ENCODE peak calls at places on chromosomes 6 and 20, in four cellular contexts. H is activated naive CD8-positive, alpha-beta T cell treated with anti-CD3 and anti-CD28 coated beads, Interleukin-2, amount 50 U/mL, for 24 hours; E is neuronal stem cell; Z is pancreas. N is an unnamed sample.
A peak's percentile ranks its signal among the peaks of the same experiment; 100 is the strongest.

GRCh38 chr6:52992980-52993379 is 2.1 kb downstream of the GSTA4 start:
- DNase-seq in H (no peak), E (no peak), Z (no peak), N (peak; percentile 71)

GRCh38 chr20:43749734-43750294 is 23.0 kb upstream of the GTSF1L start:
- DNase-seq in H (peak; percentile 96), E (peak; percentile 70), Z (peak; percentile 41), N (no peak)

GRCh38 chr6:32819729-32820128 is 2.9 kb upstream of the HLA-DOB start:
- DNase-seq in H (no peak), E (no peak), Z (no peak), N (peak; percentile 28)

GRCh38 chr20:51802170-51802745 is at the start of gene SALL4:
- DNase-seq in H (no peak), E (peak; percentile 92), Z (peak; percentile 37), N (no peak)

GRCh38 chr6:70531133-70531532 is 35.6 kb upstream of the SDHAF4 start:
- DNase-seq in H (no peak), E (no peak), Z (no peak), N (no peak)

GRCh38 chr6:149093643-149094042 is 223.9 kb upstream of the TAB2 start:
- DNase-seq in H (no peak), E (no peak), Z (no peak), N (no peak)

GRCh38 chr6:45369870-45370269 is 7.9 kb downstream of the SUPT3H start:
- DNase-seq in H (no peak), E (no peak), Z (no peak), N (no peak)

GRCh38 chr6:165383323-165383722 is 73.9 kb upstream of the C6orf118 start:
- DNase-seq in H (no peak), E (no peak), Z (no peak), N (no peak)

GRCh38 chr6:15776458-15776980 is 113.7 kb upstream of the DTNBP1 start:
- DNase-seq in H (peak; percentile 18), E (no peak), Z (no peak), N (no peak)

GRCh38 chr20:38083338-38084048 is 49.9 kb downstream of the RPRD1B start:
- DNase-seq in H (no peak), E (no peak), Z (no peak), N (no peak)

GRCh38 chr6:10154251-10154650 is 260.6 kb downstream of the TFAP2A start:
- DNase-seq in H (no peak), E (no peak), Z (no peak), N (no peak)

GRCh38 chr6:44162876-44163625 is 4.4 kb downstream of the CAPN11 start:
- DNase-seq in H (no peak), E (no peak), Z (peak; percentile 64), N (no peak)

GRCh38 chr6:14709066-14709670 is 536.7 kb upstream of the JARID2 start:
- DNase-seq in H (no peak), E (no peak), Z (no peak), N (no peak)

GRCh38 chr20:23144856-23145255 is 58.7 kb upstream of the CD93 start:
- DNase-seq in H (no peak), E (no peak), Z (no peak), N (no peak)

GRCh38 chr6:126516411-126516810 is 176.5 kb downstream of the CENPW start:
- DNase-seq in H (no peak), E (no peak), Z (no peak), N (no peak)

GRCh38 chr6:26051683-26052310 is 35.4 kb upstream of the HFE start:
- DNase-seq in H (no peak), E (no peak), Z (no peak), N (no peak)

GRCh38 chr6:138568997-138569396 is 69.7 kb upstream of the NHSL1 start:
- DNase-seq in H (no peak), E (no peak), Z (no peak), N (no peak)

GRCh38 chr6:10582774-10583508 is 61.8 kb downstream of the GCNT2 start:
- DNase-seq in H (no peak), E (no peak), Z (peak; percentile 55), N (no peak)

GRCh38 chr6:63355632-63356031 is 35.8 kb upstream of the LGSN start:
- DNase-seq in H (no peak), E (no peak), Z (no peak), N (no peak)

GRCh38 chr6:119158057-119158848 is 79.8 kb upstream of the FAM184A start:
- DNase-seq in H (no peak), E (no peak), Z (peak; percentile 20), N (peak; percentile 96)

GRCh38 chr6:9295641-9296040 is 860.3 kb upstream of the SLC35B3 start:
- DNase-seq in H (no peak), E (no peak), Z (no peak), N (no peak)

GRCh38 chr6:157688275-157688959 is 134.6 kb upstream of the SNX9 start:
- DNase-seq in H (no peak), E (no peak), Z (no peak), N (no peak)

GRCh38 chr20:43925215-43925614 is 10.6 kb downstream of the TOX2 start:
- DNase-seq in H (peak; percentile 80), E (no peak), Z (no peak), N (no peak)

GRCh38 chr6:28725890-28726348 is 197.9 kb downstream of the TRIM27 start:
- DNase-seq in H (no peak), E (no peak), Z (no peak), N (no peak)

GRCh38 chr6:147382945-147383554 is 125.4 kb upstream of the SAMD5 start:
- DNase-seq in H (no peak), E (peak; percentile 4), Z (no peak), N (peak; percentile 14)

GRCh38 chr6:84763397-84764331 is 734 bp downstream of the TBX18 start:
- DNase-seq in H (no peak), E (no peak), Z (no peak), N (peak; percentile 55)

GRCh38 chr6:150588862-150589499 is 10.7 kb upstream of the PLEKHG1 start:
- DNase-seq in H (no peak), E (no peak), Z (no peak), N (no peak)

GRCh38 chr6:77037439-77037838 is 425.9 kb downstream of the HTR1B start:
- DNase-seq in H (no peak), E (no peak), Z (no peak), N (no peak)

GRCh38 chr6:55898342-55898741 is 23.0 kb upstream of the BMP5 start:
- DNase-seq in H (no peak), E (no peak), Z (no peak), N (no peak)

GRCh38 chr20:57625181-57625958 is 5.1 kb upstream of the ZBP1 start:
- DNase-seq in H (no peak), E (no peak), Z (no peak), N (no peak)

GRCh38 chr20:25299801-25300200 is 51.9 kb downstream of the PYGB start:
- DNase-seq in H (no peak), E (no peak), Z (no peak), N (no peak)

GRCh38 chr6:149888659-149889058 is 9.3 kb downstream of the RAET1E start:
- DNase-seq in H (no peak), E (no peak), Z (no peak), N (no peak)

GRCh38 chr20:35478804-35479472 is 23.5 kb downstream of the CEP250 start:
- DNase-seq in H (no peak), E (no peak), Z (no peak), N (no peak)

GRCh38 chr20:58001381-58001780 is 227.1 kb downstream of the ANKRD60 start:
- DNase-seq in H (no peak), E (no peak), Z (peak; percentile 23), N (no peak)